ENCODE peak calls at places on chromosome 22, in eight cellular contexts. L is RWPE2, W is psoas muscle, A is pancreas, Y is colonic mucosa, G is prostate gland, N is neuronal stem cell, O is lung. X is an unnamed sample. For H3K4me1, the result is how much of the 10 kb centered on the place peaks cover.

GRCh38 chr22:31933816-31934482 is 10.4 kb upstream of the YWHAH start:
- DNase-seq in Y (no peak), L (no peak), W (no peak), N (no peak), A (no peak), O (no peak), G (no peak), X (no peak)

GRCh38 chr22:47634342-47634741 is 871.9 kb downstream of the TBC1D22A start:
- DNase-seq in Y (no peak), W (no peak), N (no peak), A (no peak), L (no peak), O (no peak), G (no peak), X (no peak)

GRCh38 chr22:19590696-19591095 is 66.5 kb upstream of the CLDN5 start:
- DNase-seq in N (no peak), L (no peak), Y (no peak), O (no peak), W (no peak), G (no peak), A (no peak), X (no peak)

GRCh38 chr22:48734961-48735360 is 1092.7 kb downstream of the BRD1 start:
- DNase-seq in A (peak), N (no peak), G (no peak), Y (no peak), L (peak), W (no peak), O (no peak), X (no peak)

GRCh38 chr22:39206491-39206890 is 38.3 kb downstream of the PDGFB start:
- DNase-seq in N (no peak), A (peak), G (no peak), O (no peak), Y (no peak), L (peak), W (no peak), X (no peak)

GRCh38 chr22:22208657-22209056 is 35.9 kb upstream of the VPREB1 start:
- DNase-seq in W (no peak), N (no peak), Y (no peak), A (no peak), O (no peak), G (no peak), L (no peak), X (no peak)

GRCh38 chr22:19291218-19291579 is 320 bp downstream of the CLTCL1 start:
- DNase-seq in L (peak), O (no peak), N (no peak), A (peak), Y (peak), G (peak), W (peak), X (peak)

GRCh38 chr22:46068908-46069481 is 81.3 kb upstream of the PPARA start:
- DNase-seq in N (no peak), A (peak), Y (no peak), W (no peak), O (no peak), G (no peak), L (peak), X (peak)

GRCh38 chr22:30250713-30251267 is 4.2 kb upstream of the LIF start:
- DNase-seq in W (no peak), N (no peak), G (no peak), Y (no peak), O (no peak), A (no peak), L (no peak), X (no peak)

GRCh38 chr22:37328017-37328416 is 45.7 kb downstream of the CYTH4 start:
- DNase-seq in L (peak), A (no peak), Y (no peak), N (no peak), G (no peak), O (no peak), W (no peak), X (no peak)

GRCh38 chr22:22520020-22520656 is at the start of gene ZNF280A:
- DNase-seq in A (no peak), N (no peak), W (no peak), Y (no peak), G (no peak), O (no peak), L (no peak), X (peak)

GRCh38 chr22:45072322-45072903 is 62.6 kb upstream of the PHF21B start:
- DNase-seq in Y (no peak), L (peak), W (no peak), G (peak), A (no peak), N (no peak), O (no peak), X (no peak)

GRCh38 chr22:32203181-32204105 is 1.4 kb downstream of the RFPL2 start:
- DNase-seq in A (no peak), L (no peak), W (no peak), O (peak), N (no peak), Y (no peak), G (no peak), X (no peak)

GRCh38 chr22:37442537-37442936 is 15.3 kb upstream of the ELFN2 start:
- DNase-seq in O (no peak), A (no peak), L (no peak), G (no peak), Y (no peak), N (no peak), W (no peak), X (no peak)

GRCh38 chr22:37291559-37292298 is 9.4 kb downstream of the CYTH4 start:
- DNase-seq in L (no peak), A (no peak), W (no peak), G (no peak), O (no peak), Y (no peak), N (no peak), X (no peak)

GRCh38 chr22:29199702-29200400 is 5.8 kb upstream of the EMID1 start:
- DNase-seq in L (no peak), N (no peak), A (no peak), Y (no peak), G (no peak), O (no peak), W (no peak), X (no peak)

GRCh38 chr22:49935561-49935960 is 17.1 kb downstream of the CRELD2 start:
- DNase-seq in O (no peak), Y (no peak), L (no peak), W (peak), N (no peak), G (no peak), A (no peak), X (no peak)
- H3K4me3 ChIP-seq in O (no peak), Y (peak), L (no peak), W (peak), N (no peak), G (peak), A (no peak), X (peak)

DNA sequence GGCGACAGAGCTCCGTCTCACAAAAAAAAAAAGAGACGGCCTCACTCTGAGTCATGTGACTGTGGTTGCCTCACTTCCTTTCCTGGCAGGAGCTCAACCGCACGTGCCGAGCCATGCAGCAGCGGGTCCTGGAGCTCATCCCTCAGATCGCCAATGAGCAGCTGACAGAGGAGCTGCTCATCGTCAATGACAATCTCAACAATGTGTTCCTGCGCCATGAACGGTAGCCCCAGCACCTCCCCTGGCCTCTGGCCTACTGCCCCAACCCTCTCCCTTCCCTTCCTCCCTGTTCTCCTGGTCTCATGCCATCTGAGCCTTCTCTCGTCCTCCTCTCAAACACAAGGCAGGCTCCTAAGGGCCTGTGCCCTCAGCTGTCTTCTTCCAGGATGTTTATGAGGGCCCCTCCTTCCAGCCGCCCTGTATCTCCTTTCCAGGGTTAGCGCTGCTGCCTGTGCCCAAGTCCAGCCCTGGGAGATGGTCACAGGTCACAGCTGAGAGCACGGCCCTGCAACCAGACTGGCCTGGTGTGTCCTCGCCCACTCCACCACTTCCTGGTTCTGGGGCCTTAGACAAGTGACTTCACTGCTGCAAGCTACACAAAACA is 30.7 kb downstream of the TOM1 start:
- DNase-seq in Y (peak), A (no peak), L (no peak), N (no peak), O (peak), W (peak), G (peak), X (peak)
- H3K4me1 ChIP-seq in Y (under half), A (under half), L (under half), N (under half), O (under half), W (under half), G (under half), X (under half)

GRCh38 chr22:16603448-16603768 is 10.8 kb upstream of the CCT8L2 start:
- DNase-seq in Y (no peak), A (no peak), N (no peak), L (no peak), O (no peak), G (no peak), W (no peak), X (no peak)
- H3K4me3 ChIP-seq in Y (no peak), A (no peak), N (no peak), L (no peak), O (no peak), G (no peak), W (peak), X (no peak)

GRCh38 chr22:43439368-43440102 is 27.7 kb downstream of the MPPED1 start:
- DNase-seq in A (no peak), L (no peak), W (no peak), N (no peak), O (no peak), G (no peak), Y (no peak), X (no peak)

GRCh38 chr22:43437871-43438475 is 26.2 kb downstream of the MPPED1 start:
- DNase-seq in W (no peak), L (no peak), Y (no peak), G (no peak), O (no peak), N (no peak), A (no peak), X (no peak)

GRCh38 chr22:43440556-43440955 is 28.7 kb downstream of the MPPED1 start:
- DNase-seq in A (no peak), W (no peak), G (no peak), Y (no peak), O (no peak), N (no peak), L (no peak), X (no peak)

GRCh38 chr22:43440103-43440387 is 28.2 kb downstream of the MPPED1 start:
- DNase-seq in A (no peak), L (no peak), W (no peak), Y (no peak), O (no peak), G (no peak), N (no peak), X (no peak)

GRCh38 chr22:43438666-43439347 is 27.0 kb downstream of the MPPED1 start:
- DNase-seq in Y (no peak), N (no peak), O (no peak), W (no peak), L (no peak), G (no peak), A (no peak), X (no peak)
- H3K4me1 ChIP-seq in Y (under half), N (under half), O (under half), W (under half), L (under half), G (under half), A (under half), X (under half)